ENCODE peak calls at places on chromosomes 11 and 22, in nine cellular contexts. One of them, this sample, is unnamed.

GRCh38 chr22:32661737-32662586 is 139.5 kb upstream of the TIMP3 start:
- DNase-seq in HEK293T: no peak
- DNase-seq in germinal center: no peak
- DNase-seq in cardiac fibroblast: peak
- DNase-seq in HTR-8/SVneo: no peak
- DNase-seq in sciatic nerve: no peak
- DNase-seq in stimulated activated naive CD8-positive, alpha-beta T cell treated with anti-CD3 and anti-CD28 coated beads, Interleukin-15, Interleukin-2, amounts not matched to agents 100 U/mL and 50 U/mL, for 24 hours: no peak
- DNase-seq in astrocyte of the cerebellum: no peak
- DNase-seq in cardiac muscle cell: peak
- DNase-seq in this sample: no peak

GRCh38 chr11:7256943-7257342 is 5.2 kb downstream of the SYT9 start:
- DNase-seq in HEK293T: no peak
- DNase-seq in germinal center: no peak
- DNase-seq in cardiac fibroblast: no peak
- DNase-seq in HTR-8/SVneo: no peak
- DNase-seq in sciatic nerve: no peak
- DNase-seq in stimulated activated naive CD8-positive, alpha-beta T cell treated with anti-CD3 and anti-CD28 coated beads, Interleukin-15, Interleukin-2, amounts not matched to agents 100 U/mL and 50 U/mL, for 24 hours: no peak
- DNase-seq in astrocyte of the cerebellum: no peak
- DNase-seq in cardiac muscle cell: no peak
- DNase-seq in this sample: no peak

GRCh38 chr11:29018631-29019030 is 910.4 kb downstream of the METTL15 start:
- DNase-seq in HEK293T: no peak
- DNase-seq in germinal center: no peak
- DNase-seq in cardiac fibroblast: peak
- DNase-seq in HTR-8/SVneo: peak
- DNase-seq in sciatic nerve: no peak
- DNase-seq in stimulated activated naive CD8-positive, alpha-beta T cell treated with anti-CD3 and anti-CD28 coated beads, Interleukin-15, Interleukin-2, amounts not matched to agents 100 U/mL and 50 U/mL, for 24 hours: no peak
- DNase-seq in astrocyte of the cerebellum: peak
- DNase-seq in cardiac muscle cell: peak
- DNase-seq in this sample: no peak

GRCh38 chr22:24208012-24208749 is 26.9 kb downstream of the SUSD2 start:
- DNase-seq in HEK293T: no peak
- DNase-seq in germinal center: no peak
- DNase-seq in cardiac fibroblast: peak
- DNase-seq in HTR-8/SVneo: peak
- DNase-seq in sciatic nerve: no peak
- DNase-seq in stimulated activated naive CD8-positive, alpha-beta T cell treated with anti-CD3 and anti-CD28 coated beads, Interleukin-15, Interleukin-2, amounts not matched to agents 100 U/mL and 50 U/mL, for 24 hours: no peak
- DNase-seq in astrocyte of the cerebellum: peak
- DNase-seq in cardiac muscle cell: peak
- DNase-seq in this sample: no peak

GRCh38 chr11:77171885-77172665 is 44.0 kb downstream of the MYO7A start:
- DNase-seq in HEK293T: no peak
- DNase-seq in germinal center: no peak
- DNase-seq in cardiac fibroblast: no peak
- DNase-seq in HTR-8/SVneo: no peak
- DNase-seq in sciatic nerve: no peak
- DNase-seq in stimulated activated naive CD8-positive, alpha-beta T cell treated with anti-CD3 and anti-CD28 coated beads, Interleukin-15, Interleukin-2, amounts not matched to agents 100 U/mL and 50 U/mL, for 24 hours: no peak
- DNase-seq in astrocyte of the cerebellum: no peak
- DNase-seq in cardiac muscle cell: no peak
- DNase-seq in this sample: no peak

GRCh38 chr22:19717691-19718254 is 3.5 kb downstream of the SEPTIN5 start:
- DNase-seq in HEK293T: peak
- DNase-seq in germinal center: peak
- DNase-seq in cardiac fibroblast: peak
- DNase-seq in HTR-8/SVneo: peak
- DNase-seq in sciatic nerve: peak
- DNase-seq in stimulated activated naive CD8-positive, alpha-beta T cell treated with anti-CD3 and anti-CD28 coated beads, Interleukin-15, Interleukin-2, amounts not matched to agents 100 U/mL and 50 U/mL, for 24 hours: peak
- DNase-seq in astrocyte of the cerebellum: no peak
- DNase-seq in cardiac muscle cell: peak
- DNase-seq in this sample: peak

GRCh38 chr11:124115782-124116616 is 749 bp downstream of the VWA5A start:
- DNase-seq in HEK293T: no peak
- DNase-seq in germinal center: no peak
- DNase-seq in cardiac fibroblast: peak
- DNase-seq in HTR-8/SVneo: no peak
- DNase-seq in sciatic nerve: no peak
- DNase-seq in stimulated activated naive CD8-positive, alpha-beta T cell treated with anti-CD3 and anti-CD28 coated beads, Interleukin-15, Interleukin-2, amounts not matched to agents 100 U/mL and 50 U/mL, for 24 hours: peak
- DNase-seq in astrocyte of the cerebellum: no peak
- DNase-seq in cardiac muscle cell: no peak
- DNase-seq in this sample: no peak

GRCh38 chr11:94725071-94725470 is 43.1 kb upstream of the AMOTL1 start:
- DNase-seq in HEK293T: no peak
- DNase-seq in germinal center: no peak
- DNase-seq in cardiac fibroblast: no peak
- DNase-seq in HTR-8/SVneo: no peak
- DNase-seq in sciatic nerve: no peak
- DNase-seq in stimulated activated naive CD8-positive, alpha-beta T cell treated with anti-CD3 and anti-CD28 coated beads, Interleukin-15, Interleukin-2, amounts not matched to agents 100 U/mL and 50 U/mL, for 24 hours: no peak
- DNase-seq in astrocyte of the cerebellum: no peak
- DNase-seq in cardiac muscle cell: no peak
- DNase-seq in this sample: no peak

GRCh38 chr11:83257638-83258229 is 28.4 kb downstream of the CCDC90B start:
- DNase-seq in HEK293T: no peak
- DNase-seq in germinal center: no peak
- DNase-seq in cardiac fibroblast: peak
- DNase-seq in HTR-8/SVneo: peak
- DNase-seq in sciatic nerve: no peak
- DNase-seq in stimulated activated naive CD8-positive, alpha-beta T cell treated with anti-CD3 and anti-CD28 coated beads, Interleukin-15, Interleukin-2, amounts not matched to agents 100 U/mL and 50 U/mL, for 24 hours: no peak
- DNase-seq in astrocyte of the cerebellum: peak
- DNase-seq in cardiac muscle cell: peak
- DNase-seq in this sample: no peak

GRCh38 chr22:44743804-44744211 is 8.6 kb upstream of the ARHGAP8 start:
- DNase-seq in HEK293T: no peak
- DNase-seq in germinal center: no peak
- DNase-seq in cardiac fibroblast: no peak
- DNase-seq in HTR-8/SVneo: no peak
- DNase-seq in sciatic nerve: no peak
- DNase-seq in stimulated activated naive CD8-positive, alpha-beta T cell treated with anti-CD3 and anti-CD28 coated beads, Interleukin-15, Interleukin-2, amounts not matched to agents 100 U/mL and 50 U/mL, for 24 hours: no peak
- DNase-seq in astrocyte of the cerebellum: no peak
- DNase-seq in cardiac muscle cell: no peak
- DNase-seq in this sample: no peak

GRCh38 chr11:19498986-19499669 is 213.5 kb upstream of the NAV2 start:
- DNase-seq in HEK293T: no peak
- DNase-seq in germinal center: no peak
- DNase-seq in cardiac fibroblast: peak
- DNase-seq in HTR-8/SVneo: no peak
- DNase-seq in sciatic nerve: no peak
- DNase-seq in stimulated activated naive CD8-positive, alpha-beta T cell treated with anti-CD3 and anti-CD28 coated beads, Interleukin-15, Interleukin-2, amounts not matched to agents 100 U/mL and 50 U/mL, for 24 hours: no peak
- DNase-seq in astrocyte of the cerebellum: no peak
- DNase-seq in cardiac muscle cell: peak
- DNase-seq in this sample: no peak

This sample was measured in T-cell.